ENCODE peak calls at places on chromosome 1, in six cellular contexts. K, I, R, Q, G and J are unnamed samples.

GRCh38 chr1:244049142-244049968 is 1.7 kb upstream of the ZBTB18 start:
- DNase-seq in K (peak), I (peak), R (peak), Q (peak), G (peak), J (peak)

GRCh38 chr1:19988269-19989006 is 9.0 kb upstream of the PLA2G2A start:
- DNase-seq in K (no peak), I (no peak), R (no peak), Q (no peak), G (no peak), J (no peak)

GRCh38 chr1:59574085-59574484 is 240.7 kb upstream of the HOOK1 start:
- DNase-seq in K (no peak), I (no peak), R (no peak), Q (no peak), G (no peak), J (no peak)

GRCh38 chr1:29931477-29932175 is 695.3 kb downstream of the PTPRU start:
- DNase-seq in K (peak), I (no peak), R (no peak), Q (no peak), G (no peak), J (no peak)

GRCh38 chr1:26468911-26469310 is 3.3 kb upstream of the HMGN2 start:
- DNase-seq in K (peak), I (no peak), R (no peak), Q (no peak), G (no peak), J (no peak)

GRCh38 chr1:167438171-167439138 is 79.9 kb downstream of the CD247 start:
- DNase-seq in K (no peak), I (no peak), R (no peak), Q (no peak), G (no peak), J (no peak)

GRCh38 chr1:29829448-29830344 is 593.4 kb downstream of the PTPRU start:
- DNase-seq in K (no peak), I (no peak), R (no peak), Q (no peak), G (no peak), J (no peak)

GRCh38 chr1:42739753-42740700 is at the start of gene CLDN19:
- DNase-seq in K (peak), I (peak), R (no peak), Q (no peak), G (peak), J (peak)

GRCh38 chr1:147912553-147912952 is 10.0 kb downstream of the GJA8 start:
- DNase-seq in K (no peak), I (no peak), R (no peak), Q (no peak), G (no peak), J (no peak)

GRCh38 chr1:232682248-232682647 is 52.3 kb upstream of the SIPA1L2 start:
- DNase-seq in K (no peak), I (no peak), R (no peak), Q (no peak), G (no peak), J (peak)

GRCh38 chr1:84967666-84968065 is 29.2 kb downstream of the MCOLN2 start:
- DNase-seq in K (no peak), I (no peak), R (no peak), Q (no peak), G (no peak), J (no peak)

GRCh38 chr1:151370211-151370911 is 2.1 kb downstream of the SELENBP1 start:
- DNase-seq in K (no peak), I (no peak), R (no peak), Q (no peak), G (no peak), J (no peak)

GRCh38 chr1:92663769-92664168 is 121.1 kb downstream of the EVI5 start:
- DNase-seq in K (no peak), I (no peak), R (no peak), Q (no peak), G (no peak), J (no peak)

GRCh38 chr1:61449410-61449809 is 275.5 kb downstream of the TM2D1 start:
- DNase-seq in K (no peak), I (no peak), R (no peak), Q (no peak), G (no peak), J (no peak)

GRCh38 chr1:162003825-162004205 is 19.9 kb downstream of the OLFML2B start:
- DNase-seq in K (no peak), I (no peak), R (no peak), Q (peak), G (no peak), J (peak)

GRCh38 chr1:44553771-44554170 is 120.5 kb downstream of the TMEM53 start:
- DNase-seq in K (no peak), I (no peak), R (no peak), Q (no peak), G (no peak), J (peak)

GRCh38 chr1:29630756-29631155 is 394.4 kb downstream of the PTPRU start:
- DNase-seq in K (no peak), I (no peak), R (no peak), Q (no peak), G (no peak), J (no peak)

GRCh38 chr1:107874221-107874620 is 90.8 kb downstream of the VAV3 start:
- DNase-seq in K (no peak), I (no peak), R (no peak), Q (no peak), G (no peak), J (no peak)

GRCh38 chr1:210292276-210292851 is 36.3 kb upstream of the HHAT start:
- DNase-seq in K (peak), I (peak), R (no peak), Q (peak), G (peak), J (peak)

GRCh38 chr1:53044926-53045325 is 17.1 kb upstream of the PODN start:
- DNase-seq in K (no peak), I (no peak), R (no peak), Q (no peak), G (no peak), J (no peak)

GRCh38 chr1:51794868-51795267 is 83.7 kb downstream of the NRDC start:
- DNase-seq in K (no peak), I (no peak), R (no peak), Q (no peak), G (no peak), J (no peak)

GRCh38 chr1:1005774-1006304 is 5.9 kb upstream of the HES4 start:
- DNase-seq in K (no peak), I (no peak), R (no peak), Q (no peak), G (no peak), J (no peak)

GRCh38 chr1:208681878-208682663 is 437.9 kb upstream of the PLXNA2 start:
- DNase-seq in K (no peak), I (no peak), R (no peak), Q (no peak), G (no peak), J (no peak)

GRCh38 chr1:185284533-185285244 is 32.4 kb downstream of the IVNS1ABP start:
- DNase-seq in K (no peak), I (no peak), R (no peak), Q (no peak), G (no peak), J (peak)

GRCh38 chr1:37513795-37514349 is 694 bp downstream of the MEAF6 start:
- DNase-seq in K (peak), I (peak), R (peak), Q (peak), G (peak), J (peak)

GRCh38 chr1:37514350-37515184 is at the start of gene MEAF6:
- DNase-seq in K (peak), I (peak), R (peak), Q (peak), G (peak), J (peak)

GRCh38 chr1:37506740-37507139 is 7.8 kb downstream of the MEAF6 start:
- DNase-seq in K (no peak), I (no peak), R (no peak), Q (no peak), G (no peak), J (no peak)

GRCh38 chr1:37509181-37509580 is 5.4 kb downstream of the MEAF6 start:
- DNase-seq in K (peak), I (peak), R (peak), Q (peak), G (peak), J (no peak)
- TF ChIP-seq EZH2phosphoT487 in K (no peak), I (no peak), R (no peak), Q (no peak), G (no peak), J (no peak)

GRCh38 chr1:112957133-112957812 is 1.3 kb upstream of the SLC16A1 start:
- DNase-seq in K (peak), I (peak), R (peak), Q (peak), G (peak), J (peak)

GRCh38 chr1:112955678-112956502 is at the start of gene SLC16A1:
- DNase-seq in K (peak), I (peak), R (peak), Q (peak), G (peak), J (peak)

GRCh38 chr1:112956503-112957132 is 622 bp upstream of the SLC16A1 start:
- DNase-seq in K (peak), I (peak), R (peak), Q (peak), G (no peak), J (peak)

GRCh38 chr1:112954059-112954458 is 1.9 kb downstream of the SLC16A1 start:
- DNase-seq in K (no peak), I (no peak), R (no peak), Q (no peak), G (no peak), J (no peak)

GRCh38 chr1:112954945-112955677 is 885 bp downstream of the SLC16A1 start:
- DNase-seq in K (peak), I (peak), R (peak), Q (peak), G (peak), J (peak)
- TF ChIP-seq CTCF in K (no peak), I (no peak), R (no peak), Q (no peak), G (no peak), J (no peak)

GRCh38 chr1:4425892-4426291 is 228.5 kb upstream of the AJAP1 start:
- DNase-seq in K (peak), I (no peak), R (peak), Q (peak), G (peak), J (peak)

GRCh38 chr1:4424766-4425165 is 229.6 kb upstream of the AJAP1 start:
- DNase-seq in K (no peak), I (no peak), R (no peak), Q (no peak), G (no peak), J (no peak)

GRCh38 chr1:4433075-4433474 is 221.3 kb upstream of the AJAP1 start:
- DNase-seq in K (no peak), I (no peak), R (no peak), Q (no peak), G (no peak), J (no peak)

GRCh38 chr1:4430406-4431404 is 223.7 kb upstream of the AJAP1 start:
- DNase-seq in K (no peak), I (no peak), R (no peak), Q (no peak), G (no peak), J (no peak)

DNA sequence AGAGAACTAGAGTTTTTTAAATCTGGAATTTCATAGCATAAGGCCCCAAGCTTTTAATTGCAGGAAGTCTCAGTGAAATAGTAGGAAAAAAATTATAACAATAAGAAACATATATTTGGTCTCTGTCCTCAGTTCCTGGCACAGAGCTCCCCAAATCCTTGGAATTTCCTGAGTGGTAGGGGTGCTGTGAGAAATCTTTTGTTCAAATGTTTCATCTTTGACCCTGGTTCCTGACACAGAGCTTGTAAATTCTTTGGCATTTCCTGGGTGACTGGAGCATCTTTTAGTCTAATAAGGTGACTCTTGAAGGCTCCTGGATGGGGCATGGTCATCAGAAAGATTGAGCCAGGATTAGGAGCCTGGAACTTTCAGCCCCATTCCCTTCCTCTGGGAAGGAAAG is 225.7 kb upstream of the AJAP1 start:
- DNase-seq in K (no peak), I (no peak), R (no peak), Q (no peak), G (no peak), J (no peak)
- TF ChIP-seq EZH2phosphoT487 in K (no peak), I (no peak), R (no peak), Q (no peak), G (no peak), J (no peak)

DNA sequence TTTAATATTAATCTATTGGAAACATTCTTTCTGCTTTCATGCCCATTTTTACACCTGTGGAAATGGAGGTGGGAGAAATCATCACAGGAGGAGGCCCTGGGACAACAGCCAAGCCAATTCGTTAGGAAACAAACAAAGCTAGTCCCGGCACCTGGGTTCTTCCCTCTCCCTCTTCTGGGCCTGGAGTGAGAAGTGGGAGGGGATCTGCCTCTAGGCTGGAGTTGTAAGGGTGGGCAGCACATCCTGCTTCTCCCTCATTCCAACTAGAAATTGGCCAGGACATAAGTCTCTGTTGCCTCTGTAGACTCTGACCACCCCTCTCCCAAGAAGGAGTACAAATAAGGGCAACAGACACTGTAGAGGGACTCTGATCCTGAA is 20.2 kb upstream of the ERO1B start:
- DNase-seq in K (no peak), I (peak), R (no peak), Q (no peak), G (no peak), J (no peak)
- TF ChIP-seq CTCF in K (no peak), I (no peak), R (no peak), Q (no peak), G (no peak), J (no peak)

DNA sequence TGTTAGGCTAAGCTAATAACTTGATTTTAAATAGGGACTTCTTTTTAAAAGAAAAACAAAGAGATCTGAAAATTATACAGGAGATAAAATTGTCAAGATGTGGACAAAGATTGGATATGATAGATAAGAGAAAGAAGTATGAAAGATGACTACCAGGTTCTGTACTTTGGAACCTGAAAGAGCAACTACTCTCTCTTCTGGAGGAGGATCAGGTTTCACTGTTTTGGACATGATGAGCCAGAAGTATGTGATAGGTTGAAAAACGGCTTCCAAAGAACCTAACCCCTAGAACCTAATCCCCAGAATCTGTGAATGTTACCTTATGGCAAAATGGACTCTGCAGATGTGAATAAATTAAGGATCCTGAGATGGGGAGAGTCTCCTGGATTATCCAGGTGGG is 26.2 kb downstream of the RSBN1 start:
- DNase-seq in K (no peak), I (peak), R (no peak), Q (peak), G (no peak), J (peak)
- TF ChIP-seq EZH2phosphoT487 in K (no peak), I (no peak), R (no peak), Q (no peak), G (no peak), J (no peak)

GRCh38 chr1:196660912-196661311 is 9.1 kb downstream of the CFH start:
- DNase-seq in K (peak), I (peak), R (peak), Q (peak), G (peak), J (peak)
- TF ChIP-seq CTCF in K (peak), I (peak), R (peak), Q (peak), G (peak), J (peak)

GRCh38 chr1:10529096-10529495 is 54.3 kb downstream of the PEX14 start:
- DNase-seq in K (peak), I (peak), R (no peak), Q (no peak), G (no peak), J (no peak)

GRCh38 chr1:10529772-10530171 is 55.0 kb downstream of the PEX14 start:
- DNase-seq in K (peak), I (peak), R (no peak), Q (no peak), G (no peak), J (no peak)

GRCh38 chr1:10530756-10531155 is 56.0 kb downstream of the PEX14 start:
- DNase-seq in K (no peak), I (no peak), R (no peak), Q (no peak), G (no peak), J (no peak)

GRCh38 chr1:10530281-10530740 is 55.6 kb downstream of the PEX14 start:
- DNase-seq in K (peak), I (peak), R (no peak), Q (no peak), G (peak), J (peak)

GRCh38 chr1:10528066-10529014 is 53.6 kb downstream of the PEX14 start:
- DNase-seq in K (no peak), I (no peak), R (no peak), Q (no peak), G (no peak), J (peak)
- TF ChIP-seq EZH2phosphoT487 in K (no peak), I (no peak), R (no peak), Q (no peak), G (no peak), J (no peak)